ENCODE peak calls at places on chromosomes 6 and 20, in four cellular contexts. B, H, L and X are unnamed samples.

GRCh38 chr20:61940491-61940890 is 125.2 kb downstream of the TAF4 start:
- DNase-seq in H (no peak), B (no peak), L (no peak), X (no peak)

GRCh38 chr6:118410001-118410400 is 138.1 kb upstream of the PLN start:
- DNase-seq in H (no peak), B (no peak), L (no peak), X (no peak)

GRCh38 chr6:6843057-6843627 is 254.6 kb downstream of the LY86 start:
- DNase-seq in B (peak), L (peak), H (no peak), X (no peak)

GRCh38 chr20:10115021-10115420 is 80.2 kb downstream of the ANKEF1 start:
- DNase-seq in B (peak), L (no peak), H (no peak), X (no peak)

GRCh38 chr6:105898286-105898685 is 187.8 kb upstream of the PRDM1 start:
- DNase-seq in B (peak), L (no peak), H (no peak), X (no peak)

GRCh38 chr6:87628881-87629280 is 38.9 kb downstream of the ORC3 start:
- DNase-seq in H (no peak), B (peak), L (no peak), X (no peak)

GRCh38 chr6:134425521-134426316 is 107.8 kb upstream of the SGK1 start:
- DNase-seq in L (no peak), B (no peak), H (no peak), X (no peak)

GRCh38 chr6:52104979-52105378 is 17.6 kb upstream of the PKHD1 start:
- DNase-seq in H (no peak), B (no peak), L (no peak), X (no peak)

GRCh38 chr20:23203310-23203709 is 117.2 kb upstream of the CD93 start:
- DNase-seq in B (no peak), H (no peak), L (no peak), X (no peak)

GRCh38 chr6:167766986-167767714 is 59.6 kb upstream of the AFDN start:
- DNase-seq in H (no peak), B (no peak), L (no peak), X (no peak)

GRCh38 chr6:167227984-167228383 is 63.1 kb upstream of the UNC93A start:
- DNase-seq in B (no peak), L (peak), H (peak), X (peak)

GRCh38 chr20:58715709-58716475 is 23.3 kb downstream of the NPEPL1 start:
- DNase-seq in H (no peak), B (no peak), L (no peak), X (peak)

GRCh38 chr6:34099878-34100277 is 46.0 kb downstream of the GRM4 start:
- DNase-seq in B (no peak), H (no peak), L (no peak), X (no peak)

GRCh38 chr6:36386495-36387439 is 702 bp downstream of the ETV7 start:
- DNase-seq in L (peak), B (peak), H (peak), X (peak)

GRCh38 chr6:1100269-1100668 is 211.6 kb upstream of the FOXQ1 start:
- DNase-seq in B (no peak), H (no peak), L (no peak), X (no peak)

GRCh38 chr6:33827546-33828451 is 24.0 kb upstream of the MLN start:
- DNase-seq in H (no peak), L (no peak), B (peak), X (no peak)

GRCh38 chr6:121055572-121056163 is 278.6 kb downstream of the TBC1D32 start:
- DNase-seq in H (peak), L (peak), B (peak), X (no peak)

GRCh38 chr6:113630738-113631535 is 226.2 kb upstream of the MARCKS start:
- DNase-seq in B (peak), L (no peak), H (no peak), X (no peak)

GRCh38 chr6:71220466-71220865 is 68.1 kb upstream of the OGFRL1 start:
- DNase-seq in B (no peak), L (no peak), H (no peak), X (no peak)

GRCh38 chr6:25042599-25042936 is 106.8 kb upstream of the RIPOR2 start:
- DNase-seq in B (no peak), H (no peak), L (no peak), X (no peak)

GRCh38 chr20:5667703-5668528 is 82.3 kb upstream of the SHLD1 start:
- DNase-seq in H (no peak), L (no peak), B (no peak), X (no peak)

GRCh38 chr6:36907781-36908180 is 22.0 kb downstream of the C6orf89 start:
- DNase-seq in L (no peak), B (peak), H (no peak), X (no peak)

GRCh38 chr6:40330301-40330721 is 256.9 kb downstream of the LRFN2 start:
- DNase-seq in B (no peak), L (peak), H (no peak), X (peak)

GRCh38 chr6:161440299-161440698 is 166.4 kb upstream of the AGPAT4 start:
- DNase-seq in H (no peak), L (peak), B (no peak), X (no peak)
- H2BK15ac ChIP-seq in H (no peak), L (no peak), B (no peak), X (no peak)

GRCh38 chr6:166101819-166102419 is 65.7 kb downstream of the TBXT start:
- DNase-seq in B (no peak), L (no peak), H (no peak), X (no peak)
- H3K56ac ChIP-seq in B (no peak), L (no peak), H (no peak), X (no peak)

DNA sequence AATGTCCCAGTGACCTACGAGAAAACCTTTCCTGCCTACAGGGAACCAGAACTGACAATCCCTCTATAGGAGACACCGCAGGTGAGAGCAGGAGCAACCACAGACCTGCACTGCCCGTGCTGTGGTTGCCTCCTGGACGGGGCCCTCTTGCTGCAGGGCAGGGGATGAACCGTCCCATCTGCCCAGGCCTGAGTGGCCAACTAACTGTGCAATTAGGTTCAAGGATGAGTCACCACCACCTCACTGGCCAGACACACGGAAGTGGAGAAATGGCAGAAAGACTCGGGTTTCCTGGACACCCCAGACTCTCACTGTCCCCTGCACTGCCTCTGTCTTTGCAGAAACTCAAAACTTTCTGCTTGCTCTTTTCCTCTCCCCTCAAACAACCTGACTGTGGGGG is 13.8 kb upstream of the HLA-G start:
- DNase-seq in H (no peak), B (peak), L (no peak), X (no peak)
- H3K9ac ChIP-seq in H (no peak), B (no peak), L (no peak), X (no peak)

DNA sequence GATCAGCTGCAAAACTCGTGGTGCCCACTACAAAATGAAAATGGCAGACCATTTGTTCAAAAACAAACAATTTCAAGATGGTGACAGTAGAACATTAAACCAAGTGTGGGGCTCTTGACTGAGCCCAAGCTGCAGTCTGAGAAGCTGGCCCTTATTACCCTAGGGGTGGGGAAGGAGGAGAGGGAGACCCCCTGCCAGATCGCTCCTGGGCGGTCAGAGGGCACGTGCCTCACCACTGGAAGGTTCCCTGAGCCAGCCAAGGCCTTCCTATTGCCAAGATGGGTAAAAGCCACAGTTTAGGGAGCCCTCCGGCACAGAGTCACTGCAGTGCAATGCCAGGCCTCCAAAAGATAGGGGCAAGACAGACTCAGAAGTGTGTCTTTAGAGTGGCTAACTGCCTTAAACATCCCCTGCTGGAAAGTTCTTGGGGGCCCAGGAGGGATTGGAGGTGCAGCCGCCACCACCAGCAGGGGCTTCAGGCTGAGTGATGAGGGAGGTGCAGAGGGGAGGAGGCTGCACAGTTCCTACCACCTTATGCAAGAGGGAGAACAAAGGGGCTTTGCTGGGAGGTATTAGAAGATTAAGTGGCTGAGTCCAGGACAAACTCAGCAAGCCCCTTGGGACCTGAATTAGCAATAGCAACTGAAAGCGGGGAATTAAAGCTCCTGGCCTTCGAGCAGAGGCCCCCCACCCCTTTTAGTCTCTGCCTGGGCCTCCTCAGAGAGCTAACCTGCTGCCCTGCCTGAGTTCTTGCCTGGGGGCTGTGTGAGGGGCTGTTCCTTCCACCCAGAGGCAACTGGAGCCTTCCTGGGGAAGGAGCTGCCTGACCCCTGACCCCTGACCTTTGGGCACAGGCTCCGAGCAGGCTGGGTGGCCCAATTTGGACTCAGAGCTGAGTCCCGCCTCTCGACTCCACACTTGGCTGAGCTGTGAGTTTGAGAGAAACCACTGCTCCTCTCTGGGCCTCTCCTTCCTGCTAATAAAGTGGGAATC is 88.4 kb downstream of the VEGFA start:
- DNase-seq in B (no peak), H (no peak), L (no peak), X (no peak)
- H2BK15ac ChIP-seq in B (no peak), H (no peak), L (no peak), X (no peak)